ENCODE peak calls at places on chromosomes 5 and 9, in seven cellular contexts. R is fibroblast of pulmonary artery, J is brain microvascular endothelial cell, I is amniotic stem cell, Q is KBM-7, B is left cardiac atrium, E is IMR-90. W is an unnamed sample.

GRCh38 chr9:137372693-137373610 is 50.0 kb downstream of the EXD3 start:
- DNase-seq in R (no peak), J (no peak), I (no peak), Q (no peak), B (no peak), E (no peak), W (no peak)

GRCh38 chr9:108780949-108781734 is 74.6 kb downstream of the ACTL7B start:
- DNase-seq in R (no peak), J (no peak), I (no peak), Q (no peak), B (no peak), E (no peak), W (no peak)

GRCh38 chr9:32500768-32501167 is 25.2 kb downstream of the RIGI start:
- DNase-seq in R (peak; percentile 38), J (peak; percentile 28), I (no peak), Q (no peak), B (no peak), E (peak; percentile 46), W (peak; percentile 65)

GRCh38 chr5:168364151-168364661 is 72.8 kb downstream of the WWC1 start:
- DNase-seq in R (no peak), J (peak; percentile 7), I (no peak), Q (no peak), B (no peak), E (peak; percentile 80), W (peak; percentile 52)

GRCh38 chr5:174436805-174437204 is 287.6 kb upstream of the MSX2 start:
- DNase-seq in R (no peak), J (no peak), I (no peak), Q (no peak), B (no peak), E (no peak), W (no peak)

GRCh38 chr9:133048595-133048994 is 13.2 kb upstream of the CEL start:
- DNase-seq in R (peak; percentile 26), J (no peak), I (no peak), Q (peak; percentile 47), B (no peak), E (peak; percentile 11), W (no peak)

GRCh38 chr9:30997291-30997690 is 1387.2 kb upstream of the ACO1 start:
- DNase-seq in R (no peak), J (no peak), I (no peak), Q (no peak), B (no peak), E (no peak), W (no peak)

GRCh38 chr5:82068723-82069122 is 96.9 kb downstream of the ATG10 start:
- DNase-seq in R (no peak), J (no peak), I (no peak), Q (no peak), B (no peak), E (no peak), W (no peak)

GRCh38 chr5:75042511-75042910 is 9.8 kb downstream of the GCNT4 start:
- DNase-seq in R (no peak), J (no peak), I (no peak), Q (no peak), B (no peak), E (no peak), W (no peak)

GRCh38 chr5:2705861-2706260 is 45.6 kb downstream of the IRX2 start:
- DNase-seq in R (no peak), J (no peak), I (no peak), Q (no peak), B (no peak), E (no peak), W (no peak)

GRCh38 chr5:1118738-1119137 is 6.9 kb upstream of the SLC12A7 start:
- DNase-seq in R (peak; percentile 17), J (no peak), I (no peak), Q (no peak), B (no peak), E (no peak), W (peak; percentile 9)

GRCh38 chr5:141960018-141960417 is 2.0 kb upstream of the PCDH12 start:
- DNase-seq in R (no peak), J (no peak), I (no peak), Q (no peak), B (no peak), E (no peak), W (no peak)

W was measured in kidney glomerular epithelial cell.